ENCODE peak calls at places on chromosomes 2 and 18, in seven cellular contexts. J is activated naive CD4-positive, alpha-beta T cell treated with anti-CD3 and anti-CD28 coated beads, Interleukin-2, amount 10 ng/mL, durations not matched to agents 7 days and 5 days; Y is keratinocyte; R is activated CD8-positive, alpha-beta memory T cell treated with anti-CD3 and anti-CD28 coated beads for 4 hours; Q is T-helper 1 cell; K is fibroblast of mammary gland; A is stimulated activated CD8-positive, alpha-beta memory T cell treated with anti-CD3 and anti-CD28 coated beads, Interleukin-15, amount 100 ng/mL, for 48 hours. H is an unnamed sample.

GRCh38 chr2:119523959-119524694 is at the start of gene SCTR:
- DNase-seq in Q (no peak), A (no peak), Y (no peak), R (no peak), J (no peak), K (no peak), H (no peak)

GRCh38 chr18:48345596-48345995 is 63.6 kb downstream of the ZBTB7C start:
- DNase-seq in Q (no peak), R (no peak), Y (no peak), A (no peak), K (peak; percentile 34), J (no peak), H (no peak)

GRCh38 chr18:79924814-79925655 is 26.4 kb downstream of the SLC66A2 start:
- DNase-seq in Q (no peak), K (no peak), R (no peak), A (no peak), J (no peak), Y (no peak), H (peak; percentile 44)

GRCh38 chr18:35470440-35470839 is 27.3 kb downstream of the INO80C start:
- DNase-seq in Y (no peak), Q (no peak), A (no peak), K (no peak), R (no peak), J (no peak), H (peak; percentile 46)

GRCh38 chr2:11685906-11686470 is 16.0 kb upstream of the NTSR2 start:
- DNase-seq in R (no peak), A (no peak), K (no peak), Y (no peak), Q (no peak), J (no peak), H (peak; percentile 25)

GRCh38 chr2:71479261-71479660 is 25.9 kb downstream of the DYSF start:
- DNase-seq in J (no peak), K (no peak), Y (no peak), A (no peak), R (no peak), Q (no peak), H (no peak)

GRCh38 chr2:64613276-64613675 is 40.4 kb downstream of the SERTAD2 start:
- DNase-seq in J (no peak), A (no peak), K (peak; percentile 77), R (no peak), Y (no peak), Q (no peak), H (no peak)

GRCh38 chr2:216285641-216286156 is 86.6 kb downstream of the MARCHF4 start:
- DNase-seq in A (no peak), Q (no peak), Y (no peak), R (no peak), K (no peak), J (no peak), H (no peak)

GRCh38 chr2:160522951-160523700 is 29.5 kb upstream of the RBMS1 start:
- DNase-seq in Y (no peak), K (peak; percentile 78), A (no peak), Q (no peak), R (no peak), J (no peak), H (no peak)

GRCh38 chr18:48227206-48227605 is 182.0 kb downstream of the ZBTB7C start:
- DNase-seq in Y (no peak), A (no peak), R (no peak), J (peak; percentile 53), K (no peak), Q (no peak), H (no peak)

GRCh38 chr18:57819671-57820460 is 16.8 kb upstream of the ATP8B1 start:
- DNase-seq in R (no peak), J (no peak), Y (peak; percentile 50), K (peak; percentile 86), Q (no peak), A (no peak), H (no peak)

GRCh38 chr2:23414876-23415275 is 29.9 kb downstream of the KLHL29 start:
- DNase-seq in J (no peak), R (no peak), Q (no peak), Y (no peak), A (no peak), K (peak; percentile 63), H (no peak)

GRCh38 chr2:8551622-8552074 is 130.2 kb upstream of the ID2 start:
- DNase-seq in Y (no peak), J (peak; percentile 16), A (peak; percentile 34), Q (no peak), K (no peak), R (no peak), H (no peak)

GRCh38 chr18:22466608-22467390 is 49.1 kb upstream of the CTAGE1 start:
- DNase-seq in Y (peak; percentile 84), J (no peak), A (no peak), R (no peak), Q (no peak), K (peak; percentile 81), H (no peak)

GRCh38 chr2:96306370-96306769 is 1.0 kb upstream of the SNRNP200 start:
- DNase-seq in K (no peak), Q (no peak), Y (no peak), A (no peak), J (no peak), R (no peak), H (no peak)

GRCh38 chr2:48445091-48445725 is 84.7 kb upstream of the STON1 start:
- DNase-seq in R (no peak), Q (no peak), A (no peak), J (no peak), Y (no peak), K (no peak), H (no peak)

GRCh38 chr18:76374330-76375281 is 120.4 kb downstream of the ZNF516 start:
- DNase-seq in Q (peak; percentile 7), K (no peak), A (peak; percentile 38), R (no peak), Y (no peak), J (peak; percentile 71), H (no peak)

GRCh38 chr2:185967335-185967734 is 228.7 kb downstream of the FSIP2 start:
- DNase-seq in K (no peak), R (no peak), Q (no peak), A (no peak), Y (no peak), J (no peak), H (no peak)

GRCh38 chr2:47161475-47161874 is 6.4 kb upstream of the STPG4 start:
- DNase-seq in J (no peak), A (no peak), Y (no peak), K (no peak), Q (no peak), R (no peak), H (no peak)

GRCh38 chr18:61727241-61727640 is 165.6 kb downstream of the RNF152 start:
- DNase-seq in A (no peak), K (peak; percentile 63), Y (no peak), R (no peak), J (no peak), Q (no peak), H (no peak)

GRCh38 chr2:60064687-60065361 is 488.6 kb downstream of the BCL11A start:
- DNase-seq in Q (no peak), A (no peak), R (no peak), J (no peak), K (no peak), Y (no peak), H (no peak)

GRCh38 chr2:128404709-128405466 is 86.2 kb upstream of the HS6ST1 start:
- DNase-seq in A (no peak), J (no peak), K (no peak), Y (no peak), R (no peak), Q (no peak), H (no peak)

GRCh38 chr18:13568443-13569392 is 157.6 kb downstream of the FAM210A start:
- DNase-seq in Q (no peak), R (no peak), K (peak; percentile 27), A (peak; percentile 70), J (no peak), Y (no peak), H (no peak)

GRCh38 chr2:239917957-239918481 is 107.1 kb downstream of the NDUFA10 start:
- DNase-seq in Q (no peak), R (no peak), A (no peak), J (no peak), K (no peak), Y (no peak), H (no peak)

GRCh38 chr18:55406374-55407045 is 181.5 kb downstream of the TCF4 start:
- DNase-seq in A (no peak), J (no peak), R (no peak), K (no peak), Q (no peak), Y (no peak), H (peak; percentile 59)

GRCh38 chr2:73920577-73921545 is 5.8 kb upstream of the DGUOK start:
- DNase-seq in R (no peak), Y (no peak), K (no peak), Q (peak; percentile 14), A (no peak), J (peak; percentile 58), H (no peak)

GRCh38 chr2:237012577-237013237 is 73.0 kb upstream of the COPS8 start:
- DNase-seq in K (no peak), Q (no peak), Y (no peak), R (no peak), A (no peak), J (no peak), H (no peak)

GRCh38 chr2:10909050-10909995 is 2.4 kb upstream of the KCNF1 start:
- DNase-seq in Y (no peak), J (no peak), R (no peak), K (no peak), A (no peak), Q (no peak), H (no peak)

GRCh38 chr2:70199320-70199864 is 8.6 kb upstream of the C2orf42 start:
- DNase-seq in K (no peak), Q (no peak), J (no peak), A (no peak), R (no peak), Y (no peak), H (no peak)

GRCh38 chr2:218257390-218257981 is 3.3 kb upstream of the GPBAR1 start:
- DNase-seq in A (peak; percentile 48), J (peak; percentile 66), Y (no peak), K (peak; percentile 34), R (peak; percentile 30), Q (peak; percentile 57), H (no peak)

H was measured in dorsolateral prefrontal cortex.